ENCODE peak calls at places on chromosomes 2 and 18, in six cellular contexts. X is activated naive CD4-positive, alpha-beta T cell; F is NCI-H774; T is pons; I is stimulated activated CD4-positive, alpha-beta T cell treated with anti-CD3 and anti-CD28 coated beads, Interleukin-1b, Interleukin-23, amount 100 ng/mL, for 48 hours; R is A549. A is an unnamed sample.

GRCh38 chr2:217903859-217904613 is 98.8 kb downstream of the TNS1 start:
- DNase-seq in X (no peak), F (no peak), T (peak), I (no peak), R (no peak), A (peak)

GRCh38 chr2:120596990-120597594 is 138.6 kb upstream of the GLI2 start:
- DNase-seq in X (no peak), F (no peak), T (peak), I (no peak), R (no peak), A (peak)

GRCh38 chr2:241989074-241989473 is 119.5 kb downstream of the RTP5 start:
- DNase-seq in X (no peak), F (no peak), T (no peak), I (no peak), R (no peak), A (no peak)

GRCh38 chr2:35292269-35292668 is 1063.3 kb upstream of the CRIM1 start:
- DNase-seq in X (no peak), F (no peak), T (no peak), I (no peak), R (no peak), A (no peak)

GRCh38 chr18:67517224-67517765 is 775 bp upstream of the DSEL start:
- DNase-seq in X (no peak), F (no peak), T (no peak), I (no peak), R (no peak), A (no peak)

GRCh38 chr2:205768341-205768740 is 86.0 kb downstream of the NRP2 start:
- DNase-seq in X (no peak), F (peak), T (no peak), I (no peak), R (no peak), A (no peak)

GRCh38 chr2:135530313-135531230 is at the start of gene ZRANB3:
- DNase-seq in X (peak), F (peak), T (peak), I (peak), R (peak), A (peak)

GRCh38 chr18:31400191-31400590 is 23.6 kb downstream of the DSG4 start:
- DNase-seq in X (no peak), F (no peak), T (no peak), I (no peak), R (no peak), A (no peak)

GRCh38 chr2:46885376-46885775 is 30.2 kb downstream of the MCFD2 start:
- DNase-seq in X (no peak), F (no peak), T (no peak), I (no peak), R (no peak), A (no peak)

GRCh38 chr2:37771600-37772088 is 100.2 kb upstream of the CDC42EP3 start:
- DNase-seq in X (no peak), F (no peak), T (no peak), I (no peak), R (no peak), A (no peak)

GRCh38 chr2:62382757-62383156 is 123.2 kb downstream of the TMEM17 start:
- DNase-seq in X (no peak), F (peak), T (no peak), I (no peak), R (no peak), A (no peak)

GRCh38 chr2:128321421-128321775 is 2.7 kb upstream of the HS6ST1 start:
- DNase-seq in X (no peak), F (no peak), T (no peak), I (no peak), R (no peak), A (peak)

GRCh38 chr18:75276813-75277628 is 66.4 kb downstream of the TSHZ1 start:
- DNase-seq in X (no peak), F (no peak), T (no peak), I (peak), R (no peak), A (no peak)

GRCh38 chr18:70256994-70257393 is 31.9 kb upstream of the SOCS6 start:
- DNase-seq in X (no peak), F (no peak), T (peak), I (no peak), R (no peak), A (no peak)